ENCODE peak calls at places on chromosomes 16 and 17, in five cellular contexts. U is IMR-90, V is heart left ventricle, X is left ventricle myocardium inferior, W is uterus. A is an unnamed sample. For H3K36me3, the result is how much of the 10 kb centered on the place peaks cover.

GRCh38 chr16:30764086-30764485 is 2.0 kb downstream of the RNF40 start:
- DNase-seq in U (no peak), V (no peak), X (no peak), W (no peak), A (no peak)

GRCh38 chr16:85562102-85562786 is 50.9 kb upstream of the GSE1 start:
- DNase-seq in U (no peak), V (no peak), X (no peak), W (no peak), A (no peak)

GRCh38 chr17:4160294-4160859 is 17.4 kb downstream of the CYB5D2 start:
- DNase-seq in U (no peak), V (no peak), X (no peak), W (no peak), A (no peak)

GRCh38 chr16:22948058-22948602 is 134.2 kb downstream of the HS3ST2 start:
- DNase-seq in U (no peak), V (no peak), X (no peak), W (peak), A (no peak)

GRCh38 chr16:29000019-29000418 is 15.2 kb downstream of the LAT start:
- DNase-seq in U (no peak), V (no peak), X (no peak), W (no peak), A (no peak)

GRCh38 chr16:65070831-65071230 is 51.0 kb downstream of the CDH11 start:
- DNase-seq in U (peak), V (peak), X (peak), W (peak), A (peak)

GRCh38 chr17:48548687-48549621 is 4.0 kb upstream of the HOXB2 start:
- DNase-seq in U (peak), V (no peak), X (no peak), W (no peak), A (no peak)

GRCh38 chr17:17683710-17684365 is 2.6 kb downstream of the RAI1 start:
- DNase-seq in U (no peak), V (no peak), X (no peak), W (no peak), A (no peak)

GRCh38 chr17:14604920-14605599 is 304.2 kb downstream of the HS3ST3B1 start:
- DNase-seq in U (no peak), V (peak), X (peak), W (no peak), A (no peak)

GRCh38 chr17:63295288-63295687 is 150.8 kb downstream of the CYB561 start:
- DNase-seq in U (peak), V (no peak), X (no peak), W (no peak), A (peak)

GRCh38 chr17:35486920-35487727 is 38.6 kb upstream of the SLFN13 start:
- DNase-seq in U (peak), V (peak), X (peak), W (peak), A (peak)

GRCh38 chr17:35166526-35166925 is 18.9 kb downstream of the UNC45B start:
- DNase-seq in U (no peak), V (no peak), X (no peak), W (no peak), A (no peak)

GRCh38 chr17:5592382-5592781 is 8.1 kb upstream of the NLRP1 start:
- DNase-seq in U (peak), V (no peak), X (no peak), W (no peak), A (no peak)

GRCh38 chr16:29198231-29198630 is 208.3 kb downstream of the NPIPB11 start:
- DNase-seq in U (no peak), V (no peak), X (no peak), W (peak), A (no peak)

GRCh38 chr17:30093463-30094147 is 23.0 kb upstream of the NSRP1 start:
- DNase-seq in U (peak), V (peak), X (no peak), W (peak), A (peak)
- TF ChIP-seq CTCF in U (peak), V (peak), X (peak), W (peak), A (peak)

DNA sequence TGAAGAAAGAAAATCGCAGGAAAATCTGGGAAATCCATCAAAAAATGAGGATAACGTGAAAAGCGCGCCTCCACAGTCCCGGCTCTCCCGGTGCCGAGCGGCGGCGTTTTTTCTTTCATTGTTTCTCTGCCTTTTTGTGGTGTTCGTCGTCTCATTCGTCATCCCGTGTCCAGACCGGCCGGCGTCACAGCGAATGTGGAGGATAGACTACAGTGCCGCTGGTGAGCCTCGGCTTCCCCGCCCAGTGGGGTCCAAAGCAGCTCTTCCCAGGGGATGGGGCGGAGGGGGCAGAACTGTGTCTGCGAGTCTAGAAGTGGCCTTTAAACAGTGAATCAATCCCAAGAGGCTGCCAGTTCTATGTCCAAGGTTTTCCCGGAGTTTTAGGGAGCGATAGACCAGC is 19.8 kb downstream of the FAM234A start:
- DNase-seq in U (no peak), V (no peak), X (no peak), W (no peak), A (no peak)
- H3K36me3 ChIP-seq in U (under half), V (half or more), X (half or more), W (under half), A (under half)

DNA sequence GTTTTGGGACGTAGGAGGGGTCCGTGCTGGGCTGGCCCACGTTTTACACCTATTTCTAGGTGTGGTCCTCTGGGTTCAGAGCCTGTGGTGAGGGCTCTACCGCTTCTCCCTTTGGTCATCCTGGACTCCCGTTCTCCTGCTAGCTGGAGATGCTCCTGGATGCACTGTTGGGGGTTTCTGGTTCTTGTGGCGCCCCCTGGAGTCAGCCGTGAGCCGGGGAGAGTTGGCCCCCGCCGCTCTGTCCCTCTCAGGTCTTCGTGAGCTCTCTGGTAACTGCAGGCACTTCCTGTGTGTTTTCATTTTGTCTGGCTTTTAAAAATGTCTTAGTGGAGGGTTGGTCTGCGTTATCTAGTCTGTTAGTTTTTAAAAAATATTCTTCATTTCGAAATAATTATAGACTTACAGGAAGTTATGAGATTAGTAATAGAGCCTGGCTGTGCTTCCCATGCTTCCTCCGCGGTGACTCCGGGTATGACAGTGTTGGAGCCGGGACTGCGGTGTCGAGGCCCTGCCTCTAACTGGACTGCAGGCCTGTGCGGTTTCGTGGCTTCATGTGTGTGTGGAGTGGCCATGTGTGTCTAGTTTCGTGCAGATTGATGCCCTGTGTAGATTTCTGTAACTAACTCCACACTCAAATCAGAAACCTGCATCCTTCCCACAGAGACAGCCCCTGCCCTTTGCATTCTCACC is 78.0 kb upstream of the ZNF750 start:
- DNase-seq in U (peak), V (no peak), X (no peak), W (no peak), A (peak)
- TF ChIP-seq CTCF in U (peak), V (peak), X (peak), W (no peak), A (peak)

DNA sequence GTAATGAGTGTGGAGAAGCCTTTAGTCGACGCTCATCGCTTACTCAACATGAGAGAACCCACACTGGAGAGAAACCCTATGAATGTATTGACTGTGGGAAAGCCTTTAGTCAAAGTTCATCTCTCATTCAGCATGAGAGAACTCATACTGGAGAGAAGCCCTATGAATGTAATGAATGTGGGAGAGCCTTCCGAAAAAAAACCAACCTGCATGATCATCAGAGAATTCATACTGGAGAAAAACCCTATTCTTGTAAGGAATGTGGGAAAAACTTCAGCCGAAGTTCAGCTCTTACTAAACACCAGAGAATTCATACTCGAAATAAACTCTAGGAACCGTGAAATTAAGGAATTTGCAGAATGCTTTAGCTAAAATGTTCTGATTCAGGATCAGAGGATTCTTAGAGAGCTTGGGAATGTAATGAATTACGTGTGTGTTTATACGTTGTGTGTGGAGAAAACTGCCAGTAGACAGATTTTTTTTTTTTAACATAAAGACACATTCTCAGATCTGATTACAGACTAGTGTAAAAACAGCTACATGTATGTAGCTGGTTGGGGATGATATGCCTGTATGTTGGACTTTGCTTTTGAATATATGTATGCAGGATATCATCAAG is 25.4 kb downstream of the ZFP90 start:
- DNase-seq in U (peak), V (no peak), X (no peak), W (no peak), A (no peak)
- H3K36me3 ChIP-seq in U (under half), V (under half), X (half or more), W (under half), A (under half)

DNA sequence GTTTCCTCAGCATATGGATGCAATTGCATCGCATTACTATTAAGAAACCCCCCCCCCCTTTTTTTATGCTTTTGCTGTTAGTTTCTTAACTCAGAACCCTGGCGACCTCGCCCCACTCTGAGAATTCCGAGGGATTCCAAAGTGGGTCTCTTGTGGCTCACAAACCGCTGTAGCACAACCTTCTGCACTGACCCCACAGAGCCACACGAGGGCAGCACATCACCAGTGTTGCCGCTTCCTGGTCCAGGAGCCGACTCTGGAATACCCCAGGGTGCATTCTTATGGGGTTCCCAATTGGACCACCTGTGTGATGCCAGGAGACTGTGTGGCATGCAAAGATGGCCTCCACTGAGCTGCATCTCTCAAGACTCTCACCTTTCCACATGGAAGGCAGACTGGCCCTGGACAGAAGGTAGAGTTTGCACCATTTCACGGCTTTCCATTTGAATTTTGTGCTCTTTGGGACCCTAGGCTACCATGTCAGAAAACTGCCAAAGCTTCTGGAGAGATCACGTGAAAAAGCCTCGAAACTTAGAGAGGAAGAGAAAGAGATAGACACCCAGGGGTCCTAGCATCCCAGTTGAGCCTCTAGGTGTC is 432.7 kb upstream of the ASIC2 start:
- DNase-seq in U (peak), V (no peak), X (peak), W (no peak), A (peak)
- TF ChIP-seq CTCF in U (peak), V (peak), X (peak), W (no peak), A (peak)

GRCh38 chr16:2968368-2968737 is 795 bp upstream of the PAQR4 start:
- DNase-seq in U (no peak), V (no peak), X (no peak), W (no peak), A (no peak)
- H3K36me3 ChIP-seq in U (under half), V (under half), X (under half), W (under half), A (under half)

GRCh38 chr17:72122336-72122667 is 1.5 kb downstream of the SOX9 start:
- DNase-seq in U (no peak), V (no peak), X (no peak), W (no peak), A (no peak)

GRCh38 chr17:72122002-72122310 is 1.1 kb downstream of the SOX9 start:
- DNase-seq in U (peak), V (no peak), X (no peak), W (no peak), A (no peak)

GRCh38 chr17:72122668-72123495 is 2.1 kb downstream of the SOX9 start:
- DNase-seq in U (peak), V (no peak), X (peak), W (no peak), A (no peak)

GRCh38 chr17:72123964-72124791 is 3.4 kb downstream of the SOX9 start:
- DNase-seq in U (no peak), V (no peak), X (no peak), W (no peak), A (no peak)

GRCh38 chr17:72123496-72123963 is 2.7 kb downstream of the SOX9 start:
- DNase-seq in U (no peak), V (no peak), X (no peak), W (no peak), A (no peak)
- TF ChIP-seq CTCF in U (no peak), V (no peak), X (no peak), W (no peak), A (no peak)

GRCh38 chr16:81040837-81041236 is 5.2 kb downstream of the ATMIN start:
- DNase-seq in U (no peak), V (no peak), X (no peak), W (no peak), A (no peak)

GRCh38 chr16:81036751-81037350 is 1.2 kb downstream of the ATMIN start:
- DNase-seq in U (no peak), V (peak), X (no peak), W (no peak), A (no peak)

GRCh38 chr16:81042821-81043220 is 7.2 kb downstream of the ATMIN start:
- DNase-seq in U (no peak), V (no peak), X (no peak), W (no peak), A (no peak)

GRCh38 chr16:81035975-81036750 is 521 bp downstream of the ATMIN start:
- DNase-seq in U (peak), V (peak), X (peak), W (no peak), A (peak)

DNA sequence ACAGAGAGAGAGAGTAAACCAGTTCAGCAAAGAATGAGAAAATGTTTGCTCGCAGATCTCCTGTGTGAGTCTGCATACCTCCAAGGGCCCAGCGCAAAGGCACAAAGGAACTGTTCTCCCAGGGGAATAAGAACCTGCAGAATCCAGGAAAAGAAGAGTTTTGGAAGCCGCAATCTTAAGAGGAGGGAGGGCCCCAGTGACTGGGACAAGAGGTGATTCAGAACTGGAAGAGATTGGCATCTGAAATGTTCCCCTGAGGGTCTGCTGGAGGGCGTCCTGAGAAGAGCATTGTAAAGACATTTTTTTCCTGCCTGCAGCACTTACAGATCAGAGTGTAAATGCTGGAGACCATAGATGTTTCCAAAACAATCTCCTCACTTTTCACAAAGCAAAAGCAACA is 6.1 kb downstream of the ATMIN start:
- DNase-seq in U (no peak), V (no peak), X (no peak), W (no peak), A (no peak)
- H3K36me3 ChIP-seq in U (under half), V (half or more), X (under half), W (under half), A (under half)

DNA sequence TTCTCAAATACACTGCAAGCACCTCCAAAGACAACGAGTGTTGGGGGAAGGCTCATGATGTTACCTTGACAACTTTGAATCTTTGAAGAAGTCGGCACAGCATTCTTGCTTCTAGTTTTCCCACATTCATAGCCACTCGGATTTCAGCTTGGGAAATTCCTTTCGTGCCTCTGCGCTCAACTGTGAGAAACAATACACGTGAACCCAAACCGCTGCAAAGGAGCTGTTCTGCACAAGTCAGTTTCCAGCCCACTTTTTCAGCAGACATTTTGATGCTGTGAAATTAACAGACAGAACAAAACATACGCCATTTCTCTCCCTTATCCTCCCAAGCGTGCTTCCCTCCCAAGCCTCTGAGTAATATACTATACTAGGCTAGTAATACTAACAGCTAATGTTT is 41.2 kb downstream of the GTF3C1 start:
- DNase-seq in U (no peak), V (no peak), X (no peak), W (no peak), A (no peak)
- TF ChIP-seq CTCF in U (no peak), V (no peak), X (no peak), W (no peak), A (no peak)